ENCODE peak calls at places on chromosome 4, in ten cellular contexts. One of them, this sample, is unnamed. For H3K36me3, the result is how much of the 10 kb centered on the place peaks cover.

GRCh38 chr4:156521631-156522030 is 450.0 kb downstream of the PDGFC start:
- DNase-seq in WERI-Rb-1: peak
- DNase-seq in esophagus squamous epithelium: no peak
- DNase-seq in stomach: no peak
- DNase-seq in CD8-positive, alpha-beta T cell: no peak
- DNase-seq in heart left ventricle: no peak
- DNase-seq in adrenal gland: no peak
- DNase-seq in psoas muscle: no peak
- DNase-seq in right atrium auricular region: no peak
- DNase-seq in body of pancreas: no peak
- DNase-seq in this sample: no peak

GRCh38 chr4:145694929-145695328 is 15.0 kb downstream of the C4orf51 start:
- DNase-seq in WERI-Rb-1: no peak
- DNase-seq in esophagus squamous epithelium: no peak
- DNase-seq in stomach: no peak
- DNase-seq in CD8-positive, alpha-beta T cell: no peak
- DNase-seq in heart left ventricle: no peak
- DNase-seq in adrenal gland: no peak
- DNase-seq in psoas muscle: no peak
- DNase-seq in right atrium auricular region: no peak
- DNase-seq in body of pancreas: no peak
- DNase-seq in this sample: no peak

GRCh38 chr4:22969314-22969896 is 276.7 kb downstream of the GBA3 start:
- DNase-seq in WERI-Rb-1: no peak
- DNase-seq in esophagus squamous epithelium: no peak
- DNase-seq in stomach: no peak
- DNase-seq in CD8-positive, alpha-beta T cell: no peak
- DNase-seq in heart left ventricle: no peak
- DNase-seq in adrenal gland: no peak
- DNase-seq in psoas muscle: no peak
- DNase-seq in right atrium auricular region: no peak
- DNase-seq in body of pancreas: no peak
- DNase-seq in this sample: no peak

GRCh38 chr4:142043509-142043908 is 407.1 kb downstream of the IL15 start:
- DNase-seq in WERI-Rb-1: no peak
- DNase-seq in esophagus squamous epithelium: no peak
- DNase-seq in stomach: no peak
- DNase-seq in CD8-positive, alpha-beta T cell: no peak
- DNase-seq in heart left ventricle: no peak
- DNase-seq in adrenal gland: no peak
- DNase-seq in psoas muscle: no peak
- DNase-seq in right atrium auricular region: no peak
- DNase-seq in body of pancreas: no peak
- DNase-seq in this sample: no peak

GRCh38 chr4:83582289-83582756 is 46.4 kb downstream of the GPAT3 start:
- DNase-seq in WERI-Rb-1: peak
- DNase-seq in esophagus squamous epithelium: no peak
- DNase-seq in stomach: peak
- DNase-seq in CD8-positive, alpha-beta T cell: no peak
- DNase-seq in heart left ventricle: peak
- DNase-seq in adrenal gland: peak
- DNase-seq in psoas muscle: peak
- DNase-seq in right atrium auricular region: no peak
- DNase-seq in body of pancreas: peak
- DNase-seq in this sample: peak

GRCh38 chr4:69760455-69760854 is at the start of gene SULT1B1:
- DNase-seq in WERI-Rb-1: no peak
- DNase-seq in esophagus squamous epithelium: no peak
- DNase-seq in stomach: peak
- DNase-seq in CD8-positive, alpha-beta T cell: peak
- DNase-seq in heart left ventricle: no peak
- DNase-seq in adrenal gland: no peak
- DNase-seq in psoas muscle: no peak
- DNase-seq in right atrium auricular region: no peak
- DNase-seq in body of pancreas: no peak
- DNase-seq in this sample: no peak

GRCh38 chr4:108172780-108173598 is 4.3 kb upstream of the LEF1 start:
- DNase-seq in WERI-Rb-1: peak
- DNase-seq in esophagus squamous epithelium: no peak
- DNase-seq in stomach: peak
- DNase-seq in CD8-positive, alpha-beta T cell: peak
- DNase-seq in heart left ventricle: peak
- DNase-seq in adrenal gland: peak
- DNase-seq in psoas muscle: peak
- DNase-seq in right atrium auricular region: no peak
- DNase-seq in body of pancreas: peak
- DNase-seq in this sample: no peak

GRCh38 chr4:138845051-138845450 is 170.5 kb upstream of the NOCT start:
- DNase-seq in WERI-Rb-1: peak
- DNase-seq in esophagus squamous epithelium: no peak
- DNase-seq in stomach: no peak
- DNase-seq in CD8-positive, alpha-beta T cell: no peak
- DNase-seq in heart left ventricle: no peak
- DNase-seq in adrenal gland: no peak
- DNase-seq in psoas muscle: no peak
- DNase-seq in right atrium auricular region: no peak
- DNase-seq in body of pancreas: no peak
- DNase-seq in this sample: no peak

GRCh38 chr4:169617306-169617705 is 3.1 kb upstream of the CLCN3 start:
- DNase-seq in WERI-Rb-1: no peak
- DNase-seq in esophagus squamous epithelium: no peak
- DNase-seq in stomach: no peak
- DNase-seq in CD8-positive, alpha-beta T cell: no peak
- DNase-seq in heart left ventricle: no peak
- DNase-seq in adrenal gland: no peak
- DNase-seq in psoas muscle: no peak
- DNase-seq in right atrium auricular region: no peak
- DNase-seq in body of pancreas: no peak
- DNase-seq in this sample: no peak
- TF ChIP-seq CTCF in WERI-Rb-1: no peak
- TF ChIP-seq CTCF in esophagus squamous epithelium: no peak
- TF ChIP-seq CTCF in stomach: no peak
- TF ChIP-seq CTCF in CD8-positive, alpha-beta T cell: no peak
- TF ChIP-seq CTCF in heart left ventricle: no peak
- TF ChIP-seq CTCF in adrenal gland: no peak
- TF ChIP-seq CTCF in psoas muscle: no peak
- TF ChIP-seq CTCF in right atrium auricular region: no peak
- TF ChIP-seq CTCF in body of pancreas: no peak
- TF ChIP-seq CTCF in this sample: no peak

GRCh38 chr4:38055566-38055965 is 95.4 kb downstream of the PTTG2 start:
- DNase-seq in WERI-Rb-1: peak
- DNase-seq in esophagus squamous epithelium: no peak
- DNase-seq in stomach: no peak
- DNase-seq in CD8-positive, alpha-beta T cell: no peak
- DNase-seq in heart left ventricle: no peak
- DNase-seq in adrenal gland: no peak
- DNase-seq in psoas muscle: no peak
- DNase-seq in right atrium auricular region: no peak
- DNase-seq in body of pancreas: no peak
- DNase-seq in this sample: no peak

GRCh38 chr4:38050560-38051350 is 90.6 kb downstream of the PTTG2 start:
- DNase-seq in WERI-Rb-1: no peak
- DNase-seq in esophagus squamous epithelium: no peak
- DNase-seq in stomach: no peak
- DNase-seq in CD8-positive, alpha-beta T cell: no peak
- DNase-seq in heart left ventricle: no peak
- DNase-seq in adrenal gland: no peak
- DNase-seq in psoas muscle: no peak
- DNase-seq in right atrium auricular region: no peak
- DNase-seq in body of pancreas: no peak
- DNase-seq in this sample: no peak

GRCh38 chr4:38058186-38058585 is 98.0 kb downstream of the PTTG2 start:
- DNase-seq in WERI-Rb-1: no peak
- DNase-seq in esophagus squamous epithelium: no peak
- DNase-seq in stomach: no peak
- DNase-seq in CD8-positive, alpha-beta T cell: no peak
- DNase-seq in heart left ventricle: no peak
- DNase-seq in adrenal gland: no peak
- DNase-seq in psoas muscle: no peak
- DNase-seq in right atrium auricular region: no peak
- DNase-seq in body of pancreas: no peak
- DNase-seq in this sample: no peak

GRCh38 chr4:38060829-38061431 is 100.7 kb downstream of the PTTG2 start:
- DNase-seq in WERI-Rb-1: no peak
- DNase-seq in esophagus squamous epithelium: no peak
- DNase-seq in stomach: no peak
- DNase-seq in CD8-positive, alpha-beta T cell: no peak
- DNase-seq in heart left ventricle: no peak
- DNase-seq in adrenal gland: no peak
- DNase-seq in psoas muscle: no peak
- DNase-seq in right atrium auricular region: no peak
- DNase-seq in body of pancreas: no peak
- DNase-seq in this sample: no peak

DNA sequence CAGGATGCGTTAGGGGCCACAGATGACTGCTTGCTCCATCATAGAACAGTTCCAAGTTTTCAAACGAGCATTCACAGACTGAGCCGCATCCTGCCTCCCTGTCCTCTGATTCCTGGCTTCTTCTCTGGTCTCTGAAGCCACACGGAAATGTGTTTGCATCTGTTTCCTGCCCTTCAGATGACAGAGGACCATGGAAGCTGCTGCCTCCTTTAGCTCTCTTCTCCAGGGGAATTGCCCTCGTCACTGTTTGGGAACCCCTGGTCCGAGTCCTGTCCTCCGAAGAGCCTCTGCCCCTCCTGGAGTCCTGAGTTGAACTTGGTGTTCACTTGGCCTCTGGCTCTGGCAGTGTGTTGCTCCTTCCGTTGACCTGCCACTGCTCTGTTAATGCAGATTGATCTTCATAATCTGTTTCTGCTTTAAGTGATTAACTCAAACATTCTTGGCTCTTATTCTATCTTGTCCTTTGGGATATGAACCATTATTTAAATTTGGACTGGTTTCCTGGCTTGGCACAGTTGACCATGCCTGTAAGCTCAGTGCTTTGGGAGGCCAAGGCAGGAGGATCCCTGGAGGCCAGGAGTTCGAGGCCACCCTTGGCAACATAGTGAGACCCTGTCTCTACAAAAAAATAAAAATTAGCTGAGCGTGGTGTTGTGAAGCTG is 96.0 kb downstream of the PTTG2 start:
- DNase-seq in WERI-Rb-1: peak
- DNase-seq in esophagus squamous epithelium: no peak
- DNase-seq in stomach: no peak
- DNase-seq in CD8-positive, alpha-beta T cell: no peak
- DNase-seq in heart left ventricle: peak
- DNase-seq in adrenal gland: peak
- DNase-seq in psoas muscle: no peak
- DNase-seq in right atrium auricular region: no peak
- DNase-seq in body of pancreas: no peak
- DNase-seq in this sample: no peak
- H3K27ac ChIP-seq in WERI-Rb-1: peak
- H3K27ac ChIP-seq in esophagus squamous epithelium: peak
- H3K27ac ChIP-seq in stomach: peak
- H3K27ac ChIP-seq in CD8-positive, alpha-beta T cell: no peak
- H3K27ac ChIP-seq in heart left ventricle: peak
- H3K27ac ChIP-seq in adrenal gland: no peak
- H3K27ac ChIP-seq in psoas muscle: peak
- H3K27ac ChIP-seq in right atrium auricular region: peak
- H3K27ac ChIP-seq in body of pancreas: no peak
- H3K27ac ChIP-seq in this sample: no peak

DNA sequence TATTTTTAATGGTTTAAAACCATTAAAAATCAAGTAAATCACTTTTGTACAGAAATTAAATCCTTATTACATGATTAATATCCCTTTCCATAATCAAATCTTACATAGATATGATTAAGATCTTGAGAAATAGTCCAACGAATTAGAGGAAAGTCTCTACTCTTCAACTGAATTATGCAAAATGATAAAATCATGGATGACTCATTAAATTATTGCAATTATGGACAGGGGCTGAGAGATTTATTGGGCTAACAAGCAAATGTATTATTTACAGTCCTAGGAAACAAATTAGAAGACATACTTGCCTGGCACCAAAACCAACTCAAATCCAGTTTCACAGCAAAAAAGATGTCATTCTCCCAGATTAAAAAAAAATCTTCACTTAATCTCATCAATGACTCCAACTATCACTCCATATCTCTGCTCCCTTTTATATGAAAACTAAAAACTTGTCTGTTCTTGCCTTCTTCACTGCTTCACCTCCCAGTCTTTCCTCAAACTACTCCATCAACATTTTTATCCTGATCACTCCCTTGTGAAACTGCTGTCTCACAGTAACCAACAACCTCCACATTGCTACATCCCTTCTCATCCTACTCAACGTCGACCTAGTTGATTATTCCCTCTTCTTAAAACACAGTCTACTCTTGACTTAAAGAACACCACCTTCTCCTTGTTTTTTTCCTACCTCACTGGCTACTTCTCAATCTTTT is 18.4 kb upstream of the DDX60 start:
- DNase-seq in WERI-Rb-1: no peak
- DNase-seq in esophagus squamous epithelium: no peak
- DNase-seq in stomach: no peak
- DNase-seq in CD8-positive, alpha-beta T cell: no peak
- DNase-seq in heart left ventricle: no peak
- DNase-seq in adrenal gland: no peak
- DNase-seq in psoas muscle: no peak
- DNase-seq in right atrium auricular region: no peak
- DNase-seq in body of pancreas: no peak
- DNase-seq in this sample: no peak
- H3K36me3 ChIP-seq in WERI-Rb-1: under half
- H3K36me3 ChIP-seq in esophagus squamous epithelium: under half
- H3K36me3 ChIP-seq in stomach: under half
- H3K36me3 ChIP-seq in CD8-positive, alpha-beta T cell: under half
- H3K36me3 ChIP-seq in heart left ventricle: under half
- H3K36me3 ChIP-seq in adrenal gland: under half
- H3K36me3 ChIP-seq in psoas muscle: under half
- H3K36me3 ChIP-seq in right atrium auricular region: under half
- H3K36me3 ChIP-seq in body of pancreas: under half
- H3K36me3 ChIP-seq in this sample: under half

GRCh38 chr4:34047363-34047762 is 2197.0 kb downstream of the ARAP2 start:
- DNase-seq in WERI-Rb-1: no peak
- DNase-seq in esophagus squamous epithelium: no peak
- DNase-seq in stomach: no peak
- DNase-seq in CD8-positive, alpha-beta T cell: no peak
- DNase-seq in heart left ventricle: no peak
- DNase-seq in adrenal gland: no peak
- DNase-seq in psoas muscle: no peak
- DNase-seq in right atrium auricular region: no peak
- DNase-seq in body of pancreas: no peak
- DNase-seq in this sample: no peak

GRCh38 chr4:34043131-34043530 is 2201.2 kb downstream of the ARAP2 start:
- DNase-seq in WERI-Rb-1: no peak
- DNase-seq in esophagus squamous epithelium: no peak
- DNase-seq in stomach: no peak
- DNase-seq in CD8-positive, alpha-beta T cell: no peak
- DNase-seq in heart left ventricle: no peak
- DNase-seq in adrenal gland: no peak
- DNase-seq in psoas muscle: no peak
- DNase-seq in right atrium auricular region: no peak
- DNase-seq in body of pancreas: no peak
- DNase-seq in this sample: no peak

DNA sequence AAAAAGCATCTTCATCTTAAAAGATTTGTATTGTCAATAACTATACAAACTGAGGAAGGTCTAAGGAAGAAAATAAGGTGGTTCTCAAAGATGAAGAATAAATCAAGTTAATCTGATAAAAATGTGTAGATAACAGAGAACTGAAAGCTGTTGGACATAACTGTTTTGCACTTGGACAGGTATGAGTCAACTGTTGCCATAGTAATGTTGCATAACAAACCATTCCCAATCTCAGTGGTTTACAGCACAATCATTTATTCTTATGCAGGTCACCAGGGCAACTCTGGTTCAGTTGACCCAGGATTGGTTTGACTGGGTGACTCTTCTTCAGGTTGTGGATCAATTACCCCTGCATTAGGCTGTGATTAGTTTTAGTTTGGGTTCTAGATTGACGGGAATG is 2197.7 kb downstream of the ARAP2 start:
- DNase-seq in WERI-Rb-1: no peak
- DNase-seq in esophagus squamous epithelium: no peak
- DNase-seq in stomach: no peak
- DNase-seq in CD8-positive, alpha-beta T cell: no peak
- DNase-seq in heart left ventricle: no peak
- DNase-seq in adrenal gland: no peak
- DNase-seq in psoas muscle: no peak
- DNase-seq in right atrium auricular region: no peak
- DNase-seq in body of pancreas: no peak
- DNase-seq in this sample: no peak
- TF ChIP-seq CTCF in WERI-Rb-1: no peak
- TF ChIP-seq CTCF in esophagus squamous epithelium: no peak
- TF ChIP-seq CTCF in stomach: no peak
- TF ChIP-seq CTCF in CD8-positive, alpha-beta T cell: no peak
- TF ChIP-seq CTCF in heart left ventricle: no peak
- TF ChIP-seq CTCF in adrenal gland: no peak
- TF ChIP-seq CTCF in psoas muscle: no peak
- TF ChIP-seq CTCF in right atrium auricular region: no peak
- TF ChIP-seq CTCF in body of pancreas: no peak
- TF ChIP-seq CTCF in this sample: no peak